ENCODE peak calls at places on chromosomes 6 and 20, in nine cellular contexts. One of them, this sample, is unnamed.

GRCh38 chr6:152984387-152984872 is 1.6 kb upstream of the FBXO5 start:
- DNase-seq in activated T-helper 1 cell treated with anti-CD3 and anti-CD28 coated beads, Interleukin-2, amount 50 U/mL, for 16 hours: no peak
- DNase-seq in GM20000: peak; percentile 40
- DNase-seq in iris pigment epithelial cell: no peak
- DNase-seq in fibroblast of pulmonary artery: no peak
- DNase-seq in astrocyte: no peak
- DNase-seq in NAMALWA: peak; percentile 56
- DNase-seq in activated CD8-positive, alpha-beta memory T cell treated with anti-CD3 and anti-CD28 coated beads, Interleukin-2, amount 50 U/mL, for 4 hours: no peak
- DNase-seq in thyroid gland: no peak
- DNase-seq in this sample: no peak

GRCh38 chr6:133632206-133632605 is 256.7 kb upstream of the TCF21 start:
- DNase-seq in activated T-helper 1 cell treated with anti-CD3 and anti-CD28 coated beads, Interleukin-2, amount 50 U/mL, for 16 hours: no peak
- DNase-seq in GM20000: no peak
- DNase-seq in iris pigment epithelial cell: peak; percentile 85
- DNase-seq in fibroblast of pulmonary artery: peak; percentile 81
- DNase-seq in astrocyte: peak; percentile 32
- DNase-seq in NAMALWA: no peak
- DNase-seq in activated CD8-positive, alpha-beta memory T cell treated with anti-CD3 and anti-CD28 coated beads, Interleukin-2, amount 50 U/mL, for 4 hours: no peak
- DNase-seq in thyroid gland: no peak
- DNase-seq in this sample: no peak

GRCh38 chr20:38171301-38172010 is 6.4 kb upstream of the TGM2 start:
- DNase-seq in activated T-helper 1 cell treated with anti-CD3 and anti-CD28 coated beads, Interleukin-2, amount 50 U/mL, for 16 hours: no peak
- DNase-seq in GM20000: no peak
- DNase-seq in iris pigment epithelial cell: peak; percentile 43
- DNase-seq in fibroblast of pulmonary artery: no peak
- DNase-seq in astrocyte: no peak
- DNase-seq in NAMALWA: no peak
- DNase-seq in activated CD8-positive, alpha-beta memory T cell treated with anti-CD3 and anti-CD28 coated beads, Interleukin-2, amount 50 U/mL, for 4 hours: no peak
- DNase-seq in thyroid gland: no peak
- DNase-seq in this sample: no peak

GRCh38 chr6:146211646-146212045 is 182.8 kb downstream of the GRM1 start:
- DNase-seq in activated T-helper 1 cell treated with anti-CD3 and anti-CD28 coated beads, Interleukin-2, amount 50 U/mL, for 16 hours: no peak
- DNase-seq in GM20000: peak; percentile 3
- DNase-seq in iris pigment epithelial cell: no peak
- DNase-seq in fibroblast of pulmonary artery: no peak
- DNase-seq in astrocyte: no peak
- DNase-seq in NAMALWA: no peak
- DNase-seq in activated CD8-positive, alpha-beta memory T cell treated with anti-CD3 and anti-CD28 coated beads, Interleukin-2, amount 50 U/mL, for 4 hours: no peak
- DNase-seq in thyroid gland: no peak
- DNase-seq in this sample: no peak

GRCh38 chr6:89657445-89658158 is 19.1 kb upstream of the LYRM2 start:
- DNase-seq in activated T-helper 1 cell treated with anti-CD3 and anti-CD28 coated beads, Interleukin-2, amount 50 U/mL, for 16 hours: no peak
- DNase-seq in GM20000: no peak
- DNase-seq in iris pigment epithelial cell: no peak
- DNase-seq in fibroblast of pulmonary artery: no peak
- DNase-seq in astrocyte: no peak
- DNase-seq in NAMALWA: no peak
- DNase-seq in activated CD8-positive, alpha-beta memory T cell treated with anti-CD3 and anti-CD28 coated beads, Interleukin-2, amount 50 U/mL, for 4 hours: no peak
- DNase-seq in thyroid gland: no peak
- DNase-seq in this sample: no peak

GRCh38 chr20:36917943-36918342 is 33.6 kb downstream of the SAMHD1 start:
- DNase-seq in activated T-helper 1 cell treated with anti-CD3 and anti-CD28 coated beads, Interleukin-2, amount 50 U/mL, for 16 hours: no peak
- DNase-seq in GM20000: no peak
- DNase-seq in iris pigment epithelial cell: peak; percentile 34
- DNase-seq in fibroblast of pulmonary artery: no peak
- DNase-seq in astrocyte: no peak
- DNase-seq in NAMALWA: no peak
- DNase-seq in activated CD8-positive, alpha-beta memory T cell treated with anti-CD3 and anti-CD28 coated beads, Interleukin-2, amount 50 U/mL, for 4 hours: no peak
- DNase-seq in thyroid gland: no peak
- DNase-seq in this sample: no peak

GRCh38 chr6:123323419-123324329 is 313.1 kb downstream of the TRDN start:
- DNase-seq in activated T-helper 1 cell treated with anti-CD3 and anti-CD28 coated beads, Interleukin-2, amount 50 U/mL, for 16 hours: no peak
- DNase-seq in GM20000: no peak
- DNase-seq in iris pigment epithelial cell: peak; percentile 60
- DNase-seq in fibroblast of pulmonary artery: peak; percentile 18
- DNase-seq in astrocyte: peak; percentile 9
- DNase-seq in NAMALWA: no peak
- DNase-seq in activated CD8-positive, alpha-beta memory T cell treated with anti-CD3 and anti-CD28 coated beads, Interleukin-2, amount 50 U/mL, for 4 hours: no peak
- DNase-seq in thyroid gland: no peak
- DNase-seq in this sample: no peak

GRCh38 chr6:144248470-144249301 is 36.4 kb upstream of the UTRN start:
- DNase-seq in activated T-helper 1 cell treated with anti-CD3 and anti-CD28 coated beads, Interleukin-2, amount 50 U/mL, for 16 hours: no peak
- DNase-seq in GM20000: no peak
- DNase-seq in iris pigment epithelial cell: peak; percentile 87
- DNase-seq in fibroblast of pulmonary artery: peak; percentile 80
- DNase-seq in astrocyte: peak; percentile 88
- DNase-seq in NAMALWA: no peak
- DNase-seq in activated CD8-positive, alpha-beta memory T cell treated with anti-CD3 and anti-CD28 coated beads, Interleukin-2, amount 50 U/mL, for 4 hours: no peak
- DNase-seq in thyroid gland: no peak
- DNase-seq in this sample: no peak

This sample was measured in central memory CD8-positive, alpha-beta T cell.